ENCODE peak calls at places on chromosomes 4 and X, in nine cellular contexts. One of them, this sample, is unnamed.

GRCh38 chr4:6918345-6918744 is 8.7 kb downstream of the TBC1D14 start:
- DNase-seq in iPS DF 6.9: no peak
- DNase-seq in AG20443: no peak
- DNase-seq in heart left ventricle: no peak
- DNase-seq in heart right ventricle: no peak
- DNase-seq in activated effector memory CD4-positive, alpha-beta T cell treated with Interleukin-2 at 50 U/mL for 16 hours: peak; percentile 25
- DNase-seq in AG04450: no peak
- DNase-seq in activated CD4-positive, alpha-beta T cell treated with anti-CD3 and anti-CD28 coated beads for 48 hours: no peak
- DNase-seq in Daoy: no peak
- DNase-seq in this sample: no peak

GRCh38 chrX:16719334-16720084 is at the start of gene SYAP1:
- DNase-seq in activated effector memory CD4-positive, alpha-beta T cell treated with Interleukin-2 at 50 U/mL for 16 hours: peak; percentile 83
- DNase-seq in heart right ventricle: peak; percentile 92
- DNase-seq in AG04450: peak; percentile 90
- DNase-seq in AG20443: peak; percentile 88
- DNase-seq in activated CD4-positive, alpha-beta T cell treated with anti-CD3 and anti-CD28 coated beads for 48 hours: peak; percentile 94
- DNase-seq in heart left ventricle: peak; percentile 97
- DNase-seq in Daoy: peak; percentile 95
- DNase-seq in iPS DF 6.9: peak; percentile 73
- DNase-seq in this sample: no peak

GRCh38 chr4:39514888-39515401 is 12.3 kb downstream of the UGDH start:
- DNase-seq in heart left ventricle: no peak
- DNase-seq in AG04450: no peak
- DNase-seq in activated CD4-positive, alpha-beta T cell treated with anti-CD3 and anti-CD28 coated beads for 48 hours: no peak
- DNase-seq in AG20443: no peak
- DNase-seq in heart right ventricle: no peak
- DNase-seq in Daoy: no peak
- DNase-seq in activated effector memory CD4-positive, alpha-beta T cell treated with Interleukin-2 at 50 U/mL for 16 hours: no peak
- DNase-seq in iPS DF 6.9: no peak
- DNase-seq in this sample: no peak

GRCh38 chrX:16187024-16187698 is 19.9 kb downstream of the MAGEB17 start:
- DNase-seq in activated CD4-positive, alpha-beta T cell treated with anti-CD3 and anti-CD28 coated beads for 48 hours: no peak
- DNase-seq in Daoy: no peak
- DNase-seq in heart left ventricle: no peak
- DNase-seq in heart right ventricle: no peak
- DNase-seq in AG04450: no peak
- DNase-seq in AG20443: no peak
- DNase-seq in iPS DF 6.9: no peak
- DNase-seq in activated effector memory CD4-positive, alpha-beta T cell treated with Interleukin-2 at 50 U/mL for 16 hours: no peak
- DNase-seq in this sample: no peak

GRCh38 chr4:43374352-43374751 is 481.8 kb downstream of the GRXCR1 start:
- DNase-seq in activated effector memory CD4-positive, alpha-beta T cell treated with Interleukin-2 at 50 U/mL for 16 hours: no peak
- DNase-seq in heart left ventricle: no peak
- DNase-seq in activated CD4-positive, alpha-beta T cell treated with anti-CD3 and anti-CD28 coated beads for 48 hours: no peak
- DNase-seq in iPS DF 6.9: no peak
- DNase-seq in Daoy: no peak
- DNase-seq in AG04450: no peak
- DNase-seq in heart right ventricle: no peak
- DNase-seq in AG20443: no peak
- DNase-seq in this sample: no peak

GRCh38 chr4:48333587-48333986 is 7.7 kb upstream of the SLAIN2 start:
- DNase-seq in AG04450: no peak
- DNase-seq in activated effector memory CD4-positive, alpha-beta T cell treated with Interleukin-2 at 50 U/mL for 16 hours: no peak
- DNase-seq in heart right ventricle: no peak
- DNase-seq in Daoy: no peak
- DNase-seq in heart left ventricle: no peak
- DNase-seq in AG20443: no peak
- DNase-seq in activated CD4-positive, alpha-beta T cell treated with anti-CD3 and anti-CD28 coated beads for 48 hours: no peak
- DNase-seq in iPS DF 6.9: no peak
- DNase-seq in this sample: no peak

GRCh38 chr4:169256101-169256612 is 14.6 kb downstream of the SH3RF1 start:
- DNase-seq in activated CD4-positive, alpha-beta T cell treated with anti-CD3 and anti-CD28 coated beads for 48 hours: no peak
- DNase-seq in Daoy: no peak
- DNase-seq in iPS DF 6.9: no peak
- DNase-seq in heart right ventricle: no peak
- DNase-seq in heart left ventricle: no peak
- DNase-seq in activated effector memory CD4-positive, alpha-beta T cell treated with Interleukin-2 at 50 U/mL for 16 hours: no peak
- DNase-seq in AG20443: no peak
- DNase-seq in AG04450: no peak
- DNase-seq in this sample: no peak

GRCh38 chrX:136652822-136653723 is 5.1 kb downstream of the CD40LG start:
- DNase-seq in activated effector memory CD4-positive, alpha-beta T cell treated with Interleukin-2 at 50 U/mL for 16 hours: no peak
- DNase-seq in AG04450: no peak
- DNase-seq in heart right ventricle: no peak
- DNase-seq in Daoy: no peak
- DNase-seq in heart left ventricle: no peak
- DNase-seq in AG20443: peak; percentile 5
- DNase-seq in activated CD4-positive, alpha-beta T cell treated with anti-CD3 and anti-CD28 coated beads for 48 hours: peak; percentile 41
- DNase-seq in iPS DF 6.9: no peak
- DNase-seq in this sample: no peak

GRCh38 chr4:73308286-73308685 is 49.7 kb upstream of the ANKRD17 start:
- DNase-seq in AG20443: peak; percentile 14
- DNase-seq in AG04450: peak; percentile 20
- DNase-seq in heart left ventricle: no peak
- DNase-seq in heart right ventricle: no peak
- DNase-seq in Daoy: no peak
- DNase-seq in activated effector memory CD4-positive, alpha-beta T cell treated with Interleukin-2 at 50 U/mL for 16 hours: no peak
- DNase-seq in activated CD4-positive, alpha-beta T cell treated with anti-CD3 and anti-CD28 coated beads for 48 hours: no peak
- DNase-seq in iPS DF 6.9: peak; percentile 0
- DNase-seq in this sample: no peak

GRCh38 chr4:130675262-130675661 is 1579.3 kb downstream of the C4orf33 start:
- DNase-seq in heart left ventricle: no peak
- DNase-seq in heart right ventricle: no peak
- DNase-seq in iPS DF 6.9: no peak
- DNase-seq in Daoy: no peak
- DNase-seq in activated CD4-positive, alpha-beta T cell treated with anti-CD3 and anti-CD28 coated beads for 48 hours: no peak
- DNase-seq in activated effector memory CD4-positive, alpha-beta T cell treated with Interleukin-2 at 50 U/mL for 16 hours: no peak
- DNase-seq in AG04450: no peak
- DNase-seq in AG20443: no peak
- DNase-seq in this sample: no peak

GRCh38 chr4:92091335-92091734 is 212.4 kb upstream of the GRID2 start:
- DNase-seq in AG04450: no peak
- DNase-seq in Daoy: peak; percentile 41
- DNase-seq in activated CD4-positive, alpha-beta T cell treated with anti-CD3 and anti-CD28 coated beads for 48 hours: no peak
- DNase-seq in heart right ventricle: no peak
- DNase-seq in activated effector memory CD4-positive, alpha-beta T cell treated with Interleukin-2 at 50 U/mL for 16 hours: no peak
- DNase-seq in AG20443: no peak
- DNase-seq in iPS DF 6.9: peak; percentile 35
- DNase-seq in heart left ventricle: no peak
- DNase-seq in this sample: no peak

GRCh38 chr4:172073590-172073989 is 260.4 kb downstream of the GALNTL6 start:
- DNase-seq in heart right ventricle: no peak
- DNase-seq in activated CD4-positive, alpha-beta T cell treated with anti-CD3 and anti-CD28 coated beads for 48 hours: no peak
- DNase-seq in Daoy: no peak
- DNase-seq in activated effector memory CD4-positive, alpha-beta T cell treated with Interleukin-2 at 50 U/mL for 16 hours: no peak
- DNase-seq in iPS DF 6.9: no peak
- DNase-seq in heart left ventricle: no peak
- DNase-seq in AG04450: no peak
- DNase-seq in AG20443: no peak
- DNase-seq in this sample: no peak

GRCh38 chrX:107715331-107716044 is 60.1 kb downstream of the TSC22D3 start:
- DNase-seq in activated CD4-positive, alpha-beta T cell treated with anti-CD3 and anti-CD28 coated beads for 48 hours: no peak
- DNase-seq in AG04450: no peak
- DNase-seq in AG20443: peak; percentile 16
- DNase-seq in heart left ventricle: no peak
- DNase-seq in activated effector memory CD4-positive, alpha-beta T cell treated with Interleukin-2 at 50 U/mL for 16 hours: no peak
- DNase-seq in iPS DF 6.9: no peak
- DNase-seq in heart right ventricle: no peak
- DNase-seq in Daoy: peak; percentile 10
- DNase-seq in this sample: no peak

GRCh38 chr4:6109842-6110560 is 90.3 kb downstream of the JAKMIP1 start:
- DNase-seq in heart left ventricle: no peak
- DNase-seq in activated CD4-positive, alpha-beta T cell treated with anti-CD3 and anti-CD28 coated beads for 48 hours: peak; percentile 12
- DNase-seq in AG20443: no peak
- DNase-seq in AG04450: no peak
- DNase-seq in activated effector memory CD4-positive, alpha-beta T cell treated with Interleukin-2 at 50 U/mL for 16 hours: no peak
- DNase-seq in Daoy: no peak
- DNase-seq in iPS DF 6.9: peak; percentile 72
- DNase-seq in heart right ventricle: no peak
- DNase-seq in this sample: no peak

GRCh38 chr4:78414116-78414515 is 137.5 kb upstream of the ANXA3 start:
- DNase-seq in activated effector memory CD4-positive, alpha-beta T cell treated with Interleukin-2 at 50 U/mL for 16 hours: no peak
- DNase-seq in heart left ventricle: no peak
- DNase-seq in iPS DF 6.9: no peak
- DNase-seq in heart right ventricle: no peak
- DNase-seq in AG04450: no peak
- DNase-seq in activated CD4-positive, alpha-beta T cell treated with anti-CD3 and anti-CD28 coated beads for 48 hours: no peak
- DNase-seq in Daoy: no peak
- DNase-seq in AG20443: peak; percentile 19
- DNase-seq in this sample: no peak

GRCh38 chr4:70704333-70705145 is 16.2 kb downstream of the UTP3 start:
- DNase-seq in AG04450: no peak
- DNase-seq in Daoy: peak; percentile 77
- DNase-seq in AG20443: peak; percentile 88
- DNase-seq in iPS DF 6.9: no peak
- DNase-seq in heart left ventricle: peak; percentile 90
- DNase-seq in heart right ventricle: peak; percentile 87
- DNase-seq in activated CD4-positive, alpha-beta T cell treated with anti-CD3 and anti-CD28 coated beads for 48 hours: peak; percentile 52
- DNase-seq in activated effector memory CD4-positive, alpha-beta T cell treated with Interleukin-2 at 50 U/mL for 16 hours: peak; percentile 51
- DNase-seq in this sample: no peak

GRCh38 chrX:41862562-41863184 is 60.7 kb downstream of the CASK start:
- DNase-seq in heart right ventricle: no peak
- DNase-seq in activated effector memory CD4-positive, alpha-beta T cell treated with Interleukin-2 at 50 U/mL for 16 hours: no peak
- DNase-seq in Daoy: no peak
- DNase-seq in iPS DF 6.9: no peak
- DNase-seq in AG20443: no peak
- DNase-seq in activated CD4-positive, alpha-beta T cell treated with anti-CD3 and anti-CD28 coated beads for 48 hours: no peak
- DNase-seq in heart left ventricle: no peak
- DNase-seq in AG04450: no peak
- DNase-seq in this sample: no peak

GRCh38 chr4:22842360-22842759 is 149.6 kb downstream of the GBA3 start:
- DNase-seq in Daoy: no peak
- DNase-seq in activated CD4-positive, alpha-beta T cell treated with anti-CD3 and anti-CD28 coated beads for 48 hours: no peak
- DNase-seq in heart right ventricle: no peak
- DNase-seq in activated effector memory CD4-positive, alpha-beta T cell treated with Interleukin-2 at 50 U/mL for 16 hours: no peak
- DNase-seq in AG20443: no peak
- DNase-seq in AG04450: no peak
- DNase-seq in iPS DF 6.9: no peak
- DNase-seq in heart left ventricle: no peak
- DNase-seq in this sample: no peak

GRCh38 chrX:119398974-119399771 is at the start of gene SLC25A43:
- DNase-seq in AG20443: peak; percentile 79
- DNase-seq in activated CD4-positive, alpha-beta T cell treated with anti-CD3 and anti-CD28 coated beads for 48 hours: peak; percentile 25
- DNase-seq in heart left ventricle: peak; percentile 59
- DNase-seq in iPS DF 6.9: no peak
- DNase-seq in Daoy: peak; percentile 39
- DNase-seq in activated effector memory CD4-positive, alpha-beta T cell treated with Interleukin-2 at 50 U/mL for 16 hours: peak; percentile 9
- DNase-seq in heart right ventricle: peak; percentile 44
- DNase-seq in AG04450: no peak
- DNase-seq in this sample: peak; percentile 59

GRCh38 chr4:15695240-15695699 is 7.6 kb upstream of the BST1 start:
- DNase-seq in heart right ventricle: no peak
- DNase-seq in heart left ventricle: no peak
- DNase-seq in activated CD4-positive, alpha-beta T cell treated with anti-CD3 and anti-CD28 coated beads for 48 hours: no peak
- DNase-seq in AG20443: peak; percentile 78
- DNase-seq in activated effector memory CD4-positive, alpha-beta T cell treated with Interleukin-2 at 50 U/mL for 16 hours: no peak
- DNase-seq in iPS DF 6.9: no peak
- DNase-seq in AG04450: peak; percentile 86
- DNase-seq in Daoy: peak; percentile 98
- DNase-seq in this sample: no peak

GRCh38 chr4:152485726-152486276 is 50.1 kb downstream of the FBXW7 start:
- DNase-seq in AG04450: peak; percentile 42
- DNase-seq in heart left ventricle: no peak
- DNase-seq in activated CD4-positive, alpha-beta T cell treated with anti-CD3 and anti-CD28 coated beads for 48 hours: peak; percentile 11
- DNase-seq in activated effector memory CD4-positive, alpha-beta T cell treated with Interleukin-2 at 50 U/mL for 16 hours: no peak
- DNase-seq in Daoy: peak; percentile 58
- DNase-seq in heart right ventricle: no peak
- DNase-seq in AG20443: peak; percentile 29
- DNase-seq in iPS DF 6.9: no peak
- DNase-seq in this sample: no peak

GRCh38 chr4:7929530-7929951 is 10.1 kb downstream of the AFAP1 start:
- DNase-seq in activated effector memory CD4-positive, alpha-beta T cell treated with Interleukin-2 at 50 U/mL for 16 hours: no peak
- DNase-seq in Daoy: no peak
- DNase-seq in iPS DF 6.9: no peak
- DNase-seq in heart right ventricle: no peak
- DNase-seq in activated CD4-positive, alpha-beta T cell treated with anti-CD3 and anti-CD28 coated beads for 48 hours: no peak
- DNase-seq in AG04450: no peak
- DNase-seq in heart left ventricle: no peak
- DNase-seq in AG20443: peak; percentile 62
- DNase-seq in this sample: no peak

GRCh38 chr4:26135331-26135730 is 185.5 kb upstream of the RBPJ start:
- DNase-seq in iPS DF 6.9: no peak
- DNase-seq in activated effector memory CD4-positive, alpha-beta T cell treated with Interleukin-2 at 50 U/mL for 16 hours: no peak
- DNase-seq in AG20443: no peak
- DNase-seq in activated CD4-positive, alpha-beta T cell treated with anti-CD3 and anti-CD28 coated beads for 48 hours: no peak
- DNase-seq in Daoy: no peak
- DNase-seq in AG04450: no peak
- DNase-seq in heart right ventricle: no peak
- DNase-seq in heart left ventricle: no peak
- DNase-seq in this sample: no peak

GRCh38 chrX:50157545-50158125 is 43.2 kb downstream of the AKAP4 start:
- DNase-seq in heart right ventricle: no peak
- DNase-seq in activated CD4-positive, alpha-beta T cell treated with anti-CD3 and anti-CD28 coated beads for 48 hours: no peak
- DNase-seq in iPS DF 6.9: no peak
- DNase-seq in activated effector memory CD4-positive, alpha-beta T cell treated with Interleukin-2 at 50 U/mL for 16 hours: no peak
- DNase-seq in Daoy: peak; percentile 44
- DNase-seq in AG20443: no peak
- DNase-seq in heart left ventricle: no peak
- DNase-seq in AG04450: no peak
- DNase-seq in this sample: no peak

GRCh38 chrX:120380699-120381098 is 18.8 kb downstream of the ATP1B4 start:
- DNase-seq in Daoy: peak; percentile 14
- DNase-seq in activated effector memory CD4-positive, alpha-beta T cell treated with Interleukin-2 at 50 U/mL for 16 hours: no peak
- DNase-seq in AG04450: no peak
- DNase-seq in iPS DF 6.9: peak; percentile 7
- DNase-seq in heart right ventricle: no peak
- DNase-seq in AG20443: no peak
- DNase-seq in activated CD4-positive, alpha-beta T cell treated with anti-CD3 and anti-CD28 coated beads for 48 hours: peak; percentile 14
- DNase-seq in heart left ventricle: no peak
- DNase-seq in this sample: peak; percentile 3

GRCh38 chr4:8228319-8229250 is 29.5 kb downstream of the SH3TC1 start:
- DNase-seq in heart right ventricle: peak; percentile 61
- DNase-seq in AG04450: peak; percentile 55
- DNase-seq in Daoy: peak; percentile 86
- DNase-seq in iPS DF 6.9: no peak
- DNase-seq in activated CD4-positive, alpha-beta T cell treated with anti-CD3 and anti-CD28 coated beads for 48 hours: peak; percentile 90
- DNase-seq in AG20443: peak; percentile 82
- DNase-seq in activated effector memory CD4-positive, alpha-beta T cell treated with Interleukin-2 at 50 U/mL for 16 hours: peak; percentile 60
- DNase-seq in heart left ventricle: peak; percentile 81
- DNase-seq in this sample: peak; percentile 66

GRCh38 chr4:7970031-7970946 is 30.6 kb upstream of the AFAP1 start:
- DNase-seq in activated CD4-positive, alpha-beta T cell treated with anti-CD3 and anti-CD28 coated beads for 48 hours: peak; percentile 69
- DNase-seq in activated effector memory CD4-positive, alpha-beta T cell treated with Interleukin-2 at 50 U/mL for 16 hours: peak; percentile 49
- DNase-seq in iPS DF 6.9: no peak
- DNase-seq in heart left ventricle: no peak
- DNase-seq in Daoy: peak; percentile 88
- DNase-seq in AG04450: no peak
- DNase-seq in AG20443: no peak
- DNase-seq in heart right ventricle: no peak
- DNase-seq in this sample: peak; percentile 70

GRCh38 chr4:16270654-16271328 is 44.5 kb upstream of the TAPT1 start:
- DNase-seq in activated CD4-positive, alpha-beta T cell treated with anti-CD3 and anti-CD28 coated beads for 48 hours: no peak
- DNase-seq in iPS DF 6.9: no peak
- DNase-seq in activated effector memory CD4-positive, alpha-beta T cell treated with Interleukin-2 at 50 U/mL for 16 hours: no peak
- DNase-seq in Daoy: peak; percentile 11
- DNase-seq in heart left ventricle: no peak
- DNase-seq in AG04450: no peak
- DNase-seq in AG20443: no peak
- DNase-seq in heart right ventricle: no peak
- DNase-seq in this sample: no peak

GRCh38 chr4:101191302-101192098 is 155.8 kb downstream of the PPP3CA start:
- DNase-seq in AG20443: peak; percentile 72
- DNase-seq in iPS DF 6.9: no peak
- DNase-seq in activated CD4-positive, alpha-beta T cell treated with anti-CD3 and anti-CD28 coated beads for 48 hours: no peak
- DNase-seq in heart left ventricle: peak; percentile 85
- DNase-seq in heart right ventricle: peak; percentile 64
- DNase-seq in AG04450: peak; percentile 36
- DNase-seq in Daoy: no peak
- DNase-seq in activated effector memory CD4-positive, alpha-beta T cell treated with Interleukin-2 at 50 U/mL for 16 hours: no peak
- DNase-seq in this sample: no peak

GRCh38 chrX:41692162-41692749 is 3.5 kb downstream of the GPR34 start:
- DNase-seq in Daoy: no peak
- DNase-seq in AG20443: peak; percentile 10
- DNase-seq in activated CD4-positive, alpha-beta T cell treated with anti-CD3 and anti-CD28 coated beads for 48 hours: no peak
- DNase-seq in activated effector memory CD4-positive, alpha-beta T cell treated with Interleukin-2 at 50 U/mL for 16 hours: no peak
- DNase-seq in heart left ventricle: no peak
- DNase-seq in AG04450: no peak
- DNase-seq in iPS DF 6.9: no peak
- DNase-seq in heart right ventricle: no peak
- DNase-seq in this sample: no peak

This sample was measured in GM19239.